ENCODE peak calls at places on chromosomes 5 and 9, in four cellular contexts. T is substantia nigra; E is activated CD8-positive, alpha-beta T cell treated with anti-CD3 and anti-CD28 coated beads, Interleukin-2, amount 10 ng/mL, durations not matched to agents 7 days and 5 days; A is ureter. Y is an unnamed sample.

GRCh38 chr5:57675236-57675635 is 192.6 kb upstream of the ACTBL2 start:
- DNase-seq in A (no peak), E (no peak), T (no peak), Y (no peak)

GRCh38 chr5:83744851-83745250 is 24.2 kb upstream of the HAPLN1 start:
- DNase-seq in A (no peak), E (no peak), T (no peak), Y (no peak)

GRCh38 chr5:122352331-122352730 is 40.3 kb downstream of the SNCAIP start:
- DNase-seq in E (no peak), A (no peak), T (no peak), Y (no peak)

GRCh38 chr9:19416143-19416542 is 7.3 kb downstream of the ACER2 start:
- DNase-seq in A (no peak), E (no peak), T (no peak), Y (no peak)

GRCh38 chr9:133844876-133845658 is 106.9 kb upstream of the SARDH start:
- DNase-seq in E (no peak), A (peak), T (peak), Y (no peak)

GRCh38 chr5:157076558-157076957 is 17.6 kb upstream of the HAVCR1 start:
- DNase-seq in E (peak), A (no peak), T (no peak), Y (no peak)

GRCh38 chr5:133384120-133384855 is 228.1 kb downstream of the FSTL4 start:
- DNase-seq in E (no peak), A (no peak), T (no peak), Y (peak)

GRCh38 chr5:139068060-139068459 is 130.1 kb downstream of the SIL1 start:
- DNase-seq in E (no peak), A (no peak), T (no peak), Y (no peak)

GRCh38 chr9:131266301-131267229 is 9.7 kb downstream of the FAM78A start:
- DNase-seq in A (no peak), E (peak), T (no peak), Y (no peak)

GRCh38 chr5:170787216-170787615 is 3.7 kb downstream of the GABRP start:
- DNase-seq in E (no peak), A (no peak), T (no peak), Y (no peak)

GRCh38 chr5:75677607-75678006 is 39.6 kb downstream of the POC5 start:
- DNase-seq in T (no peak), A (no peak), E (no peak), Y (no peak)

GRCh38 chr5:113199122-113199905 is 222.7 kb downstream of the DCP2 start:
- DNase-seq in E (no peak), A (no peak), T (no peak), Y (no peak)

GRCh38 chr9:106860731-106861584 is 2.0 kb upstream of the ZNF462 start:
- DNase-seq in A (peak), E (no peak), T (no peak), Y (peak)

Y was measured in osteocyte.